ENCODE peak calls at places on chromosome 5, in seven cellular contexts. L, V, Q, X, R, T and F are unnamed samples.

GRCh38 chr5:143234162-143234842 is 169.2 kb downstream of the NR3C1 start:
- DNase-seq in X (no peak), Q (no peak), L (no peak), R (no peak), V (no peak), T (no peak), F (no peak)

GRCh38 chr5:39080168-39080567 is 6.0 kb upstream of the RICTOR start:
- DNase-seq in Q (no peak), L (no peak), X (peak; percentile 45), T (no peak), R (no peak), V (peak; percentile 82), F (no peak)

GRCh38 chr5:39323542-39323941 is 40.8 kb downstream of the C9 start:
- DNase-seq in V (no peak), X (no peak), T (no peak), R (no peak), L (no peak), Q (no peak), F (no peak)

GRCh38 chr5:149062371-149063016 is 368 bp downstream of the SH3TC2 start:
- DNase-seq in Q (no peak), T (peak; percentile 97), V (peak; percentile 100), R (peak; percentile 90), L (no peak), X (peak; percentile 95), F (no peak)

GRCh38 chr5:14385022-14385421 is 196.6 kb upstream of the OTULINL start:
- DNase-seq in V (no peak), X (no peak), L (no peak), T (no peak), R (no peak), Q (no peak), F (no peak)

GRCh38 chr5:126852104-126852531 is 75.2 kb downstream of the LMNB1 start:
- DNase-seq in V (no peak), R (peak; percentile 40), Q (no peak), X (no peak), L (peak; percentile 34), T (no peak), F (no peak)

GRCh38 chr5:53368966-53369605 is 111.3 kb upstream of the FST start:
- DNase-seq in L (no peak), V (no peak), R (peak; percentile 25), Q (no peak), T (no peak), X (no peak), F (no peak)

GRCh38 chr5:161966544-161966943 is 101.0 kb upstream of the GABRG2 start:
- DNase-seq in R (no peak), L (no peak), Q (peak; percentile 42), V (peak; percentile 51), X (no peak), T (no peak), F (no peak)

GRCh38 chr5:35136386-35136785 is 88.6 kb upstream of the AGXT2 start:
- DNase-seq in V (peak; percentile 95), L (no peak), R (peak; percentile 100), Q (no peak), X (no peak), T (peak; percentile 65), F (no peak)

GRCh38 chr5:132591140-132591539 is 34.4 kb downstream of the RAD50 start:
- DNase-seq in T (no peak), L (no peak), R (peak; percentile 19), X (no peak), V (peak; percentile 33), Q (no peak), F (no peak)

GRCh38 chr5:147558826-147559225 is 49.0 kb upstream of the DPYSL3 start:
- DNase-seq in L (no peak), X (no peak), T (peak; percentile 57), V (peak; percentile 52), Q (peak; percentile 74), R (peak; percentile 87), F (no peak)

GRCh38 chr5:41071975-41072374 is 833 bp upstream of the MROH2B start:
- DNase-seq in X (no peak), V (peak; percentile 91), T (peak; percentile 40), Q (no peak), L (no peak), R (peak; percentile 46), F (no peak)

GRCh38 chr5:155954739-155955445 is 372.1 kb upstream of the SGCD start:
- DNase-seq in X (no peak), T (no peak), Q (no peak), L (no peak), R (peak; percentile 19), V (no peak), F (no peak)

GRCh38 chr5:178307266-178308045 is 74.9 kb upstream of the PHYKPL start:
- DNase-seq in L (no peak), Q (no peak), T (no peak), X (no peak), V (no peak), R (no peak), F (peak; percentile 42)

GRCh38 chr5:103587185-103587748 is 24.7 kb upstream of the NUDT12 start:
- DNase-seq in X (no peak), T (peak; percentile 6), V (peak; percentile 80), R (peak; percentile 34), L (no peak), Q (no peak), F (no peak)

GRCh38 chr5:158326241-158326640 is 467.3 kb upstream of the CLINT1 start:
- DNase-seq in X (no peak), T (no peak), L (no peak), R (no peak), Q (peak; percentile 4), V (no peak), F (no peak)

GRCh38 chr5:25090275-25090674 is 445.5 kb upstream of the CDH10 start:
- DNase-seq in R (no peak), L (no peak), Q (no peak), X (no peak), T (no peak), V (no peak), F (no peak)

DNA sequence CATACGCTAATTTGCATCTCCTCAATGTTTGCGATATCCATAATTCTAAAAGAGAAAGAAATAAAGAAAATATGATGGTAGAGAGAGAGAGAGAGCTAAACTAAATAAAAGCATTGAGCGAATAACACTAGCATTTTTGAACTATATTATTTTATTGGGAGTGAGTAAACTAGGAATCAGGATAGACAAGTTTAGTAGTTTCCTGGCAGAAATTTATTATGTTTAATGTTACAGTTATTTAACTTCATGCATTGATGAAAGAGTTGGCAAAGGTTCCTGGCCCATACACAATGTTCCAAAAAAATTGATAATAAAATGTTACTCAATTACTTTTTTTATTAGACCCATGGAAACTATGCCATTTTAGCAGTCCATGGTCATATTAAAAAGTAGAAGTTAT is 1708.2 kb upstream of the CDH6 start:
- DNase-seq in T (no peak), X (no peak), V (peak; percentile 65), R (no peak), Q (no peak), L (no peak), F (no peak)
- H3K9me3 ChIP-seq in T (peaks cover 16% of the 10 kb centered on the region), X (no peaks in the 10 kb centered on the region), V (no peaks in the 10 kb centered on the region), R (no peaks in the 10 kb centered on the region), Q (no peaks in the 10 kb centered on the region), L (no peaks in the 10 kb centered on the region), F (no peaks in the 10 kb centered on the region)

GRCh38 chr5:170363671-170364070 is 25.5 kb downstream of the KCNMB1 start:
- DNase-seq in V (no peak), Q (no peak), L (no peak), R (no peak), X (no peak), T (no peak), F (no peak)

GRCh38 chr5:170360712-170361501 is 28.3 kb downstream of the KCNMB1 start:
- DNase-seq in V (no peak), L (no peak), X (no peak), T (no peak), Q (peak; percentile 68), R (no peak), F (no peak)

GRCh38 chr5:170362102-170362501 is 27.1 kb downstream of the KCNMB1 start:
- DNase-seq in L (no peak), V (no peak), T (no peak), X (no peak), Q (no peak), R (no peak), F (no peak)

GRCh38 chr5:170361600-170361999 is 27.6 kb downstream of the KCNMB1 start:
- DNase-seq in T (no peak), X (no peak), Q (no peak), V (no peak), L (no peak), R (no peak), F (no peak)

GRCh38 chr5:170362625-170363024 is 26.5 kb downstream of the KCNMB1 start:
- DNase-seq in R (no peak), V (no peak), L (no peak), Q (no peak), T (no peak), X (no peak), F (no peak)
- H3K27ac ChIP-seq in R (no peak overlapping the region), V (no peak overlapping the region), L (peak overlapping the region; percentile 38), Q (no peak overlapping the region), T (no peak overlapping the region), X (no peak overlapping the region), F (peak overlapping the region; percentile 53)

DNA sequence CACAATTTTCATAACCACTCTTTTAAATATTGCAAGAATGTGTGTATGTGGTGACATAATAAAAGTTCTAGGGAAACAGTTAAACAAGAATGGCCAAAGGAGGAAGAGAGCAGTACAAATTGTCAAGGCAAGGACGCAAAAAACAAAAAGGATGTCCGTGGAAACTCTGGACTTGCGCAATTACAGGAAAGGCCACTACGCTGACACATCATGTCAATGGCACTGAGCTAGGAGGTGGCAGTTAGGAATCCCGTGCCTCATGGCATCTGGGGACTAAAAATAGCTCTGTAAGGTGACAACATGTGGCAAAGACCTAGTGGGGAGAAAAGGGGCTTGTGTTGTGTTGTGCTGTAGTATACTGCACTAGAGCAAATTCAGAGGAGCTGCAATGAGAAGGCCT is 123.9 kb upstream of the STC2 start:
- DNase-seq in R (peak; percentile 84), X (peak; percentile 97), T (peak; percentile 32), Q (peak; percentile 26), V (peak; percentile 71), L (no peak), F (no peak)
- H3K4me1 ChIP-seq in R (peaks cover 65% of the 10 kb centered on the region), X (peaks cover 66% of the 10 kb centered on the region), T (peaks cover 47% of the 10 kb centered on the region), Q (no peaks in the 10 kb centered on the region), V (peaks cover 54% of the 10 kb centered on the region), L (no peaks in the 10 kb centered on the region), F (peaks cover 10% of the 10 kb centered on the region)

GRCh38 chr5:108373426-108373825 is 8.5 kb downstream of the FBXL17 start:
- DNase-seq in R (no peak), L (no peak), T (no peak), V (no peak), X (no peak), Q (no peak), F (no peak)

GRCh38 chr5:108369167-108369566 is 12.7 kb downstream of the FBXL17 start:
- DNase-seq in X (no peak), Q (no peak), V (no peak), R (no peak), T (no peak), L (no peak), F (no peak)

GRCh38 chr5:108375768-108376167 is 6.1 kb downstream of the FBXL17 start:
- DNase-seq in L (no peak), R (no peak), X (no peak), V (no peak), Q (no peak), T (no peak), F (no peak)

GRCh38 chr5:108371263-108371662 is 10.6 kb downstream of the FBXL17 start:
- DNase-seq in Q (no peak), R (no peak), V (no peak), L (no peak), T (no peak), X (no peak), F (no peak)

DNA sequence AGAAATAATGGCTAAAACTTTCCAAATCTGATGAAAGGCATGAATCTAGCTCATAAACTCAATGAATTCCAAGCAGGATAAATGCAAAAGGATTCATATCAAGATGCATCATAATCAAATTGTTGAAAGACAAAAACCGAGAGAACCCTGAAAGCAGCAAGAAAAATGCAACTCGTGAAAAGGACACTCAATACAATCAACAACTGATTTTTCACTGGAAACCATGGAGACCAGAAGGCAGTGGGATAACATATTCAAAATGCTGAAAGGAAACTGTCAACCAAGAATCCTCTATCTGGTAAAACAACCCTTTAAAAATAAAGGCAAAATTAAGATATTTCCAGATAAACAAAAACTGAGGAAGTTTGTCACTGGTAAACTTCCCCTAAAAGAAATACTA is 9.5 kb downstream of the FBXL17 start:
- DNase-seq in T (no peak), X (no peak), L (no peak), R (no peak), V (no peak), Q (no peak), F (no peak)
- H3K9me3 ChIP-seq in T (peaks cover 18% of the 10 kb centered on the region), X (peaks cover 33% of the 10 kb centered on the region), L (no peaks in the 10 kb centered on the region), R (no peaks in the 10 kb centered on the region), V (peaks cover 23% of the 10 kb centered on the region), Q (peaks cover 4% of the 10 kb centered on the region), F (peaks cover 42% of the 10 kb centered on the region)